ENCODE peak calls at places on chromosomes 4 and X, in four cellular contexts. I is dorsolateral prefrontal cortex, Y is NCI-H345, N is COR-L47. X is an unnamed sample.

GRCh38 chr4:40046311-40046980 is 10.2 kb upstream of the N4BP2 start:
- DNase-seq in Y (peak), N (peak), I (no peak), X (no peak)

GRCh38 chr4:113285512-113285911 is 236.1 kb downstream of the ANK2 start:
- DNase-seq in N (no peak), Y (no peak), I (no peak), X (no peak)

GRCh38 chrX:155682834-155683233 is 70.1 kb upstream of the TMLHE start:
- DNase-seq in N (no peak), I (no peak), Y (no peak), X (no peak)

GRCh38 chrX:8783100-8784098 is 17.8 kb downstream of the FAM9A start:
- DNase-seq in N (no peak), I (no peak), Y (no peak), X (no peak)

GRCh38 chr4:37780444-37781133 is 45.9 kb upstream of the PGM2 start:
- DNase-seq in N (no peak), Y (no peak), I (no peak), X (no peak)

GRCh38 chrX:85865324-85865723 is 182.0 kb downstream of the CHM start:
- DNase-seq in I (no peak), N (no peak), Y (no peak), X (no peak)

GRCh38 chrX:43731086-43731485 is 75.0 kb downstream of the MAOA start:
- DNase-seq in Y (no peak), N (no peak), I (no peak), X (no peak)

GRCh38 chrX:115233497-115234219 is at the start of gene LRCH2:
- DNase-seq in I (peak), Y (peak), N (peak), X (no peak)

GRCh38 chrX:51608071-51608470 is 10.6 kb downstream of the CENPVL3 start:
- DNase-seq in I (no peak), Y (no peak), N (no peak), X (no peak)

GRCh38 chr4:153362184-153362583 is 17.7 kb downstream of the MND1 start:
- DNase-seq in N (no peak), Y (no peak), I (no peak), X (peak)

GRCh38 chrX:31128849-31129248 is 57.0 kb upstream of the FTHL17 start:
- DNase-seq in I (no peak), N (no peak), Y (no peak), X (no peak)

GRCh38 chrX:11504234-11504633 is 161.5 kb downstream of the ARHGAP6 start:
- DNase-seq in I (no peak), N (no peak), Y (no peak), X (no peak)

GRCh38 chr4:28518781-28519180 is 1658.1 kb downstream of the STIM2 start:
- DNase-seq in I (no peak), Y (no peak), N (no peak), X (no peak)

GRCh38 chrX:110418220-110418856 is 59.7 kb downstream of the RTL9 start:
- DNase-seq in I (no peak), Y (peak), N (no peak), X (no peak)

GRCh38 chr4:1537410-1538095 is 131.3 kb upstream of the NKX1-1 start:
- DNase-seq in Y (no peak), I (no peak), N (no peak), X (no peak)

X was measured in CMK.